ENCODE peak calls at places on chromosomes 11 and 22, in nine cellular contexts. E is EH; M is Peyer's patch; B is NCI-H1092; T is fibroblast of lung; A is brain microvascular endothelial cell; H is amniotic stem cell; K is T-helper 1 cell; F is stimulated activated CD4-positive, alpha-beta T cell treated with anti-CD3 and anti-CD28 coated beads, Interleukin-15, amount 100 ng/mL, for 1 hour. X is an unnamed sample.

GRCh38 chr11:120929664-120930154 is 94.2 kb upstream of the TBCEL start:
- DNase-seq in B (peak), K (no peak), E (peak), A (no peak), T (peak), H (no peak), F (no peak), M (no peak), X (no peak)

GRCh38 chr11:75939992-75940391 is 125.0 kb downstream of the UVRAG start:
- DNase-seq in F (no peak), M (no peak), A (no peak), B (no peak), E (no peak), T (no peak), K (no peak), H (no peak), X (no peak)

GRCh38 chr11:17580271-17580670 is 33.2 kb downstream of the OTOG start:
- DNase-seq in E (no peak), F (no peak), H (no peak), K (no peak), T (no peak), A (no peak), B (no peak), M (no peak), X (no peak)

GRCh38 chr11:30603357-30603756 is 17.2 kb upstream of the MPPED2 start:
- DNase-seq in E (no peak), B (no peak), A (no peak), T (no peak), M (no peak), H (no peak), F (no peak), K (no peak), X (no peak)

GRCh38 chr11:1674194-1674878 is 22.7 kb upstream of the KRTAP5-6 start:
- DNase-seq in F (no peak), E (no peak), A (no peak), T (no peak), B (no peak), H (no peak), M (peak), K (no peak), X (no peak)

GRCh38 chr11:58582437-58582836 is 3.6 kb downstream of the ZFP91 start:
- DNase-seq in H (no peak), M (no peak), T (no peak), K (no peak), E (no peak), A (no peak), F (no peak), B (no peak), X (no peak)

GRCh38 chr22:25053153-25053805 is 100.8 kb downstream of the KIAA1671 start:
- DNase-seq in A (no peak), K (no peak), E (peak), M (peak), T (no peak), B (no peak), F (no peak), H (no peak), X (no peak)

GRCh38 chr11:61718046-61718531 is 34.3 kb upstream of the MYRF start:
- DNase-seq in E (no peak), A (no peak), M (no peak), F (no peak), K (no peak), H (no peak), T (no peak), B (no peak), X (no peak)

GRCh38 chr22:38017272-38017920 is 33.0 kb upstream of the SOX10 start:
- DNase-seq in B (no peak), F (no peak), A (peak), T (peak), E (peak), K (no peak), H (no peak), M (peak), X (peak)

GRCh38 chr11:71447791-71448256 is 369 bp downstream of the DHCR7 start:
- DNase-seq in T (peak), E (peak), B (peak), A (no peak), K (no peak), M (peak), H (no peak), F (no peak), X (no peak)

GRCh38 chr11:64545605-64546004 is 45.4 kb upstream of the SLC22A12 start:
- DNase-seq in H (no peak), K (no peak), B (no peak), M (no peak), A (peak), F (no peak), T (peak), E (peak), X (no peak)